ENCODE peak calls at places on chromosomes 1 and 21, in four cellular contexts. E is CD8-positive, alpha-beta memory T cell; X is right cardiac atrium; R is heart right ventricle. O is an unnamed sample.

GRCh38 chr21:25887646-25888321 is 153.0 kb downstream of the GABPA start:
- DNase-seq in E (no peak), X (no peak), R (no peak), O (no peak)

GRCh38 chr1:112769611-112770010 is 54.5 kb upstream of the PPM1J start:
- DNase-seq in E (no peak), X (no peak), R (no peak), O (no peak)

GRCh38 chr1:167676205-167676915 is 45.4 kb upstream of the MPZL1 start:
- DNase-seq in E (no peak), X (no peak), R (no peak), O (no peak)

GRCh38 chr21:32772281-32773047 is 909 bp upstream of the PAXBP1 start:
- DNase-seq in E (peak; percentile 67), X (peak; percentile 34), R (peak; percentile 17), O (no peak)

GRCh38 chr1:40197656-40198055 is 36.5 kb downstream of the RLF start:
- DNase-seq in E (no peak), X (no peak), R (no peak), O (no peak)

GRCh38 chr1:45410850-45411509 is 70.7 kb upstream of the MUTYH start:
- DNase-seq in E (no peak), X (no peak), R (no peak), O (no peak)

GRCh38 chr1:4124631-4125145 is 224.6 kb upstream of the C1orf174 start:
- DNase-seq in E (no peak), X (no peak), R (no peak), O (no peak)

GRCh38 chr1:80495806-80496205 is 1304.9 kb upstream of the ADGRL2 start:
- DNase-seq in E (peak; percentile 43), X (no peak), R (no peak), O (no peak)

GRCh38 chr1:53329183-53329544 is 1.3 kb upstream of the LRP8 start:
- DNase-seq in E (peak; percentile 47), X (no peak), R (no peak), O (no peak)

GRCh38 chr1:35454616-35455015 is 102.6 kb downstream of the KIAA0319L start:
- DNase-seq in E (no peak), X (no peak), R (no peak), O (peak; percentile 75)

GRCh38 chr1:201404722-201405483 is 5.8 kb upstream of the LAD1 start:
- DNase-seq in E (no peak), X (no peak), R (no peak), O (no peak)

GRCh38 chr1:81702903-81703302 is 97.8 kb upstream of the ADGRL2 start:
- DNase-seq in E (no peak), X (no peak), R (no peak), O (no peak)

GRCh38 chr1:47848985-47849610 is 148.1 kb downstream of the TRABD2B start:
- DNase-seq in E (no peak), X (no peak), R (no peak), O (no peak)

DNA sequence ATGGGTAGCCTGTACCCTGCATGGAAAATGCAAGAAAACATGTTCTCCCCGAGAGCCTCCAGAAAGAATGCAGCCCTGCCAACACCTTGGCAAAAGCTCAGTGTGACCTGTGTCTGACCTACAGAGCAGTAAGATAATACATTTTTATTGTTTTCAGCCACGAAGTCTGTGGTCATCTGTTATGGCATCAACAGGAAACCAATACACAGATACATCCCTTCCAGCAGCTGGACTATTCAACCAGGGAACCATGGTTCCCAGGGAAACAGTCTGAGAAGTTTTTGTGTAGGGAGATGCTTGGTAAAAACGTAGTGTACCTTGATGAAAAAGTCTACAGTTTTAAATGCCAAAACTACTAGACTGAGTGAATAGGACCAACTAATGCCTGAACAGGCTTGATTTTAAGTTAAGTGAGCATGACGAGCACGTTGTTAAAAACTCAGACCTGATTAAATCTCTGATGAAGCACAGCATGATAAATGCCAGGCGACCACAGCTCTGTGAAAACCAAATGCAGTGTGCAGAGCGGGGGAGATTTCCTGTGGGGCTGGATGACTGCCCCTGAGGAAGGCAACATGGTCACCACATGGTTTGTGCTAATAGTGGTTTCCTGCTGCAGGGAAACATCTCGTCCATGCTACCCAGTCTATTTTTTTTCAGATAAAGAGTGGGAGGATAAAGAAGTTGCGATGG is 228.9 kb downstream of the TNR start:
- DNase-seq in E (no peak), X (no peak), R (peak; percentile 18), O (no peak)
- H3K4me3 ChIP-seq in E (no peak overlapping the region), X (no peak overlapping the region), R (no peak overlapping the region), O (no peak overlapping the region)

DNA sequence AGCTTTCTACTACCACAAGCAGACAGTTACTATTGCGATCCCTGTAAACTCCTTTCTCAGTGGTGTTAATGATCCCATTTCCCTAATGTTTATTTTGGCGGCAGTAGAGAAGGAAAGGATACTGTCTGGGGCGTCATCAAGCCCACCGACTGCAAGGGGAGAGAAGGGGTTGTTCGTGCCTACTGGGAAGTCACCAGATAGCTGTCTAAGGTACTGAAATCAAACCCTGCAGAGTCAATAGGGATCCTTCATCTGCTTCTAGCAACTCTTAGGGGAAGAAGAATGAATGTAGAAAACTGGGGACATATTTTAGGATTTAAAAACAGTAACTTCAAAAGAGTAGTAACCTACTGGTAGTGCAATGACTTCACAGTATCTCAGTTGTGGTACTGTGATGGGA is 95.2 kb upstream of the ADAR start:
- DNase-seq in E (no peak), X (no peak), R (no peak), O (no peak)
- H3K4me3 ChIP-seq in E (no peak overlapping the region), X (no peak overlapping the region), R (no peak overlapping the region), O (no peak overlapping the region)

GRCh38 chr1:159187647-159188374 is 16.4 kb downstream of the CADM3 start:
- DNase-seq in E (no peak), X (no peak), R (no peak), O (no peak)
- H3K4me3 ChIP-seq in E (no peak overlapping the region), X (no peak overlapping the region), R (peak overlapping the region; percentile 38), O (no peak overlapping the region)

GRCh38 chr1:26283871-26284596 is 4.1 kb downstream of the SH3BGRL3 start:
- DNase-seq in E (no peak), X (no peak), R (no peak), O (no peak)
- H3K4me3 ChIP-seq in E (peak overlapping the region; percentile 60), X (no peak overlapping the region), R (no peak overlapping the region), O (no peak overlapping the region)

GRCh38 chr1:28507646-28508434 is 2.0 kb downstream of the RCC1 start:
- DNase-seq in E (no peak), X (no peak), R (no peak), O (no peak)
- H3K4me3 ChIP-seq in E (peak overlapping the region; percentile 99), X (peak overlapping the region; percentile 94), R (peak overlapping the region; percentile 89), O (peak overlapping the region; percentile 81)

DNA sequence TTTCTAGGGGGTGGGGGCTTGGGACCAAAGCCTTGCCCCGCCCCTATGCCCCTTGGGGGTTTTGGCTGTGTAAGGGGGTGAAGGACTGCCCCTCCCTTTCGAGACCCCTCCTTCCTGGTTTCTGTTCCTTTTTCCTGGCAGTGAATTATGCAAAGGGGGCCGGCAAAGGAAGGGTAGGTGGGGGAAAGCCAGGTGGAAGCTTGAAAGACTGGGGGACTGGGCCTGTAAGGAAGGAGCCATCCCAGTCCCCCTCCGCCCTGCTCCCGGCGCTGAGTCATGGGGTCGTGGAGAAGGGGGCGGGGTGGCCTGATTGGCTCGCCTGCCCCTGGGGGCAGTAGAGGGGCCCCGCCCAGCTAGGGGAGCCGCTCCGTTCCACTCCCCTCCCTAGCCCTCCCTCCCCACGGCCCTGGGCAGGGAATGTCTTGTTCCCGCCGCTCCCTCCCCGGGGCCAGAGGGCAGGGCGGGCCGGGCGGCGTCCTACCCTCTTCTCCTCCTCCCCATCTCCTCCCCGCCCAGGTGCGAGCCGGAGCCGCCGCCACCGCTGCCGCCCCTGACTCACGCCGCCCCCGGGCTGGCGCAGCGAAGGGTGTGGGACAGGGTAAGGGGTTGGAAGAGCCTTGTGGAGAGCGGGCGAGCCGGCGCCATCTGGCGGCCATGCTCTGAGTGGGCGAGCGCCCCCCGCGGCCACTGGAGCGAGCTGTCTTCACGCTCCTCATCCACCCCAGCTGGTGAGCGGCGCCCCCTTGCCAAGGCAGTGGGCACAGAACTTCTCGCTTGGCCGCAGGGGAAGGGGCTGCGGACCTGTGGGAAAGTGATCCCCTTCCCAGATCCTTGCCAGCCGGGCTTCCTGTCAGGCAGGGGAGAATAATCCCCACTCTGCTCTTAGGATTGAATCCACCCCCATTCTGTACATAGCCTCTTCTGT is 14.7 kb downstream of the ZBTB7B start:
- DNase-seq in E (peak; percentile 91), X (peak; percentile 94), R (peak; percentile 88), O (peak; percentile 35)
- H3K4me3 ChIP-seq in E (no peak overlapping the region), X (peak overlapping the region; percentile 36), R (peak overlapping the region; percentile 62), O (peak overlapping the region; percentile 26)

DNA sequence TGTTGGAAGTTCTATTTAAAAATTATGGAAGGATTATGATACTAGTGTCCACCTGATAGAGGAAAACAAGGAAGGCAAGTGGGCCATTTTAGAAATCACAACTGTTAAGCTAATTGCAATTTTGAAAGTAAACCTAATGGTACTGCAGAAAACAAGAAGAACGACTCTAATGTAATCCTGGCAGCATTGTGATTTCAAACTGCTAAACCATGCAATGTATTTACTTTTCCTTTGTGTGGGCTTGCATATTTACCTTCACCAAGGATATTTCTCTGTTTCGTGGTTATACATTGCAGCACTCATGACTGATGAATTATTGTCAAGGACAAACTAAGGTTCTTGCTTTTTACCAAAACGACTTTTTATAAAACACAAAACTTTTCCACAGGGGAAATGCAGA is 88.1 kb downstream of the TM2D1 start:
- DNase-seq in E (no peak), X (no peak), R (no peak), O (no peak)
- H3K4me3 ChIP-seq in E (no peak overlapping the region), X (no peak overlapping the region), R (no peak overlapping the region), O (no peak overlapping the region)

DNA sequence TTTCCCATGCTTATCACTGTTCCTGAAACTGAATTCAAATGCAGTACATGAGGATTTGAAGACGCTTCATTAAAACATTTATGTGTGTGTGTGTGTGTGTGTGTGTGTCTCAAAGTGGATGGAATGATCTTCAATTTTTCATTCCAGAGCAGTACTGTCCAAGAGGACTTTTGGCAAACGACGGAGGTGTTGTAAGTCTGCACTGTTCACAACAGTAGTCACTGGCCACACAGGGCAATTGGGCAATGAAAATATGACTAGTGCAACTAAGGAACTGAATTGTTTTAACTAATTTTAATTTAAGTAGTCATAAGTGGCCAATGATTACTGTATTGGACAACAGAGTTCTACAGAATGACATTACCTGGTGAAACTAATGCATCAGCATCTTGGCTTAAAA is 5.0 kb downstream of the TAF5L start:
- DNase-seq in E (no peak), X (no peak), R (no peak), O (peak; percentile 80)
- H3K4me3 ChIP-seq in E (no peak overlapping the region), X (no peak overlapping the region), R (no peak overlapping the region), O (no peak overlapping the region)

DNA sequence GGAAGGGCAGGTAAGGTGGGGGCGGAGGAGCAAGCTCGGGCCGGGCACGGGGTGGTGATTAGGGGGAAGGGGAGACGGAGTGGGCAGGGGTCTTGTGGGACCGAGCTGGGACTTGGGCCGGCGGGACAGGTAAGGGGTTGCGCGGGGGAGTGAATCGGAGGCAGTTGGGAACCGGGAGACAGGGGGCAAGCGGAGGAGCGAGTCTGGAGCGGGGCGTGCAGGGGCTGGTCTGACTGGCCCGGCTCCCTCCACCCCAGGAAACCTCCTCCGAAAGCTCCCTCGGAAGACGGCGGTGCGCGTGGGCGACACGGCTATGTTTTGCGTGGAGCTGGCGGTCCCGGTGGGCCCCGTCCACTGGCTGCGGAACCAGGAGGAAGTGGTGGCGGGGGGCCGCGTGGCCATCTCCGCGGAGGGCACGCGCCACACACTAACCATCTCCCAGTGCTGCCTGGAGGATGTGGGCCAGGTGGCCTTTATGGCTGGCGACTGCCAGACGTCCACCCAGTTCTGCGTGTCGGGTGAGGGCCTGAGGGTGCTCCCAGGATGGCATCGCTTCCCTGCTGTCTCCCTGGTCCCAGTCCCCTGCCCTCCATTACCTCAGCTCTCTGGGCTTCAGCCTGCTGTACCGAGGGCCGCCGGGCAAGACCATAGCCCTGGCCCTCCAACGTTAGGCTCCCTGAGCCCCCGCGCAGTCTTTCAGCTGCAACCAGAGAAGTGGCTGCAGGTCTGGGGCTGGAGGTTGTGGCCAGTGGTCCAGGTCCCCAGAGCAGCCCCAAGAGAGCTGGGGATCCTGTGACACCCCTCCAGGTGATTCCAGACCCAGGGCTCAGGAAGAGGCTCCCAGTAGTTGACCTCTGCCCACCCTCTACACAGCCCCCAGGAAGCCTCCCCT is 6.3 kb downstream of the OBSCN start:
- DNase-seq in E (no peak), X (no peak), R (no peak), O (no peak)
- H3K4me3 ChIP-seq in E (no peak overlapping the region), X (peak overlapping the region; percentile 3), R (peak overlapping the region; percentile 50), O (peak overlapping the region; percentile 30)

O was measured in AG09309.